ENCODE peak calls at places on chromosome 9, in ten cellular contexts. Z, O, X, U, L, B, A, K, Y and N are unnamed samples.

GRCh38 chr9:134396825-134397224 is 70.6 kb downstream of the RXRA start:
- DNase-seq in Z (no peak), O (no peak), X (peak), U (no peak), L (no peak), B (no peak), A (peak), K (no peak), Y (peak), N (no peak)

GRCh38 chr9:109918359-109919163 is 138.6 kb downstream of the PALM2AKAP2 start:
- DNase-seq in Z (no peak), O (no peak), X (no peak), U (no peak), L (peak), B (no peak), A (no peak), K (no peak), Y (no peak), N (no peak)

GRCh38 chr9:81370096-81370495 is 319.3 kb downstream of the TLE1 start:
- DNase-seq in Z (no peak), O (no peak), X (no peak), U (no peak), L (no peak), B (no peak), A (no peak), K (no peak), Y (no peak), N (no peak)

GRCh38 chr9:112784020-112784788 is 33.6 kb downstream of the SNX30 start:
- DNase-seq in Z (peak), O (no peak), X (no peak), U (peak), L (peak), B (no peak), A (no peak), K (no peak), Y (no peak), N (no peak)

GRCh38 chr9:137167113-137167751 is 2.6 kb downstream of the LRRC26 start:
- DNase-seq in Z (no peak), O (no peak), X (no peak), U (no peak), L (no peak), B (no peak), A (no peak), K (no peak), Y (no peak), N (no peak)

GRCh38 chr9:13750639-13751038 is 471.1 kb upstream of the MPDZ start:
- DNase-seq in Z (no peak), O (no peak), X (no peak), U (no peak), L (no peak), B (no peak), A (no peak), K (no peak), Y (no peak), N (no peak)

GRCh38 chr9:104856413-104856941 is 71.5 kb downstream of the ABCA1 start:
- DNase-seq in Z (peak), O (no peak), X (no peak), U (no peak), L (peak), B (no peak), A (no peak), K (peak), Y (no peak), N (no peak)

GRCh38 chr9:134399435-134400056 is 73.3 kb downstream of the RXRA start:
- DNase-seq in Z (peak), O (no peak), X (no peak), U (no peak), L (no peak), B (no peak), A (no peak), K (no peak), Y (no peak), N (peak)

GRCh38 chr9:95157491-95158151 is 159.9 kb downstream of the FANCC start:
- DNase-seq in Z (peak), O (no peak), X (no peak), U (no peak), L (peak), B (no peak), A (no peak), K (no peak), Y (no peak), N (no peak)